ENCODE peak calls at places on chromosomes 13 and 19, in five cellular contexts. Q is bronchial epithelial cell, U is cardiac fibroblast, S is choroid plexus epithelial cell, V is OCI-LY7. P is an unnamed sample.

GRCh38 chr13:101025925-101026324 is 351.3 kb upstream of the TMTC4 start:
- DNase-seq in Q (no peak), U (no peak), S (no peak), V (no peak), P (no peak)

GRCh38 chr19:13033244-13033643 is 38.0 kb downstream of the NFIX start:
- DNase-seq in Q (no peak), U (no peak), S (no peak), V (peak), P (no peak)

GRCh38 chr13:108113407-108113806 is 101.9 kb downstream of the LIG4 start:
- DNase-seq in Q (peak), U (no peak), S (no peak), V (no peak), P (no peak)

GRCh38 chr13:79225487-79226232 is 180.4 kb downstream of the RBM26 start:
- DNase-seq in Q (peak), U (no peak), S (no peak), V (no peak), P (no peak)

GRCh38 chr13:38819053-38819452 is 132.2 kb downstream of the FREM2 start:
- DNase-seq in Q (no peak), U (no peak), S (peak), V (no peak), P (no peak)

GRCh38 chr19:18091217-18091608 is 4.5 kb upstream of the IL12RB1 start:
- DNase-seq in Q (no peak), U (no peak), S (no peak), V (peak), P (no peak)

GRCh38 chr13:84393981-84394625 is 511.8 kb upstream of the SLITRK1 start:
- DNase-seq in Q (peak), U (no peak), S (no peak), V (no peak), P (no peak)

GRCh38 chr19:44641866-44642265 is 1.8 kb upstream of the PVR start:
- DNase-seq in Q (no peak), U (no peak), S (no peak), V (no peak), P (no peak)

GRCh38 chr19:13014101-13014920 is 19.0 kb downstream of the NFIX start:
- DNase-seq in Q (no peak), U (peak), S (no peak), V (no peak), P (no peak)

GRCh38 chr13:48562296-48563066 is 29.6 kb upstream of the RCBTB2 start:
- DNase-seq in Q (peak), U (no peak), S (no peak), V (peak), P (no peak)

GRCh38 chr19:29887498-29887897 is 54.5 kb upstream of the URI1 start:
- DNase-seq in Q (no peak), U (peak), S (peak), V (peak), P (no peak)

GRCh38 chr19:31249217-31249616 is 100.0 kb downstream of the TSHZ3 start:
- DNase-seq in Q (no peak), U (no peak), S (no peak), V (no peak), P (no peak)

GRCh38 chr19:19338082-19338481 is 17.5 kb downstream of the MAU2 start:
- DNase-seq in Q (no peak), U (peak), S (no peak), V (no peak), P (no peak)

GRCh38 chr19:3061214-3062161 is 807 bp downstream of the TLE5 start:
- DNase-seq in Q (no peak), U (peak), S (peak), V (peak), P (no peak)

GRCh38 chr19:56111601-56112312 is 9.3 kb downstream of the ZNF787 start:
- DNase-seq in Q (peak), U (no peak), S (no peak), V (no peak), P (no peak)

GRCh38 chr13:76725211-76725610 is 161.0 kb downstream of the KCTD12 start:
- DNase-seq in Q (no peak), U (peak), S (peak), V (no peak), P (no peak)

GRCh38 chr13:111791131-111791530 is 275.8 kb upstream of the SOX1 start:
- DNase-seq in Q (no peak), U (no peak), S (no peak), V (no peak), P (no peak)

GRCh38 chr13:91520952-91521351 is 122.5 kb downstream of the GPC5 start:
- DNase-seq in Q (no peak), U (no peak), S (peak), V (no peak), P (no peak)

GRCh38 chr19:10516671-10517286 is 468 bp downstream of the S1PR5 start:
- DNase-seq in Q (peak), U (no peak), S (no peak), V (no peak), P (no peak)

GRCh38 chr13:65149687-65150086 is 2080.4 kb downstream of the PCDH9 start:
- DNase-seq in Q (no peak), U (no peak), S (no peak), V (no peak), P (no peak)

GRCh38 chr13:41064493-41064892 is 3.2 kb downstream of the WBP4 start:
- DNase-seq in Q (peak), U (peak), S (peak), V (no peak), P (peak)

GRCh38 chr19:18119243-18120105 is 21.9 kb downstream of the MAST3 start:
- DNase-seq in Q (no peak), U (no peak), S (no peak), V (peak), P (no peak)

GRCh38 chr19:8149261-8150094 is at the start of gene FBN3:
- DNase-seq in Q (no peak), U (no peak), S (no peak), V (no peak), P (no peak)

GRCh38 chr13:100543872-100544602 is 44.6 kb downstream of the GGACT start:
- DNase-seq in Q (no peak), U (no peak), S (peak), V (no peak), P (no peak)

GRCh38 chr13:88136098-88136790 is 465.1 kb downstream of the SLITRK5 start:
- DNase-seq in Q (no peak), U (no peak), S (no peak), V (no peak), P (no peak)

GRCh38 chr19:5436101-5436947 is 18.9 kb upstream of the ZNRF4 start:
- DNase-seq in Q (no peak), U (peak), S (peak), V (no peak), P (peak)

GRCh38 chr13:41945926-41946325 is 15.0 kb downstream of the VWA8 start:
- DNase-seq in Q (no peak), U (no peak), S (no peak), V (no peak), P (no peak)

GRCh38 chr19:31725051-31725450 is 375.8 kb upstream of the TSHZ3 start:
- DNase-seq in Q (no peak), U (peak), S (peak), V (no peak), P (no peak)

GRCh38 chr19:3516675-3517207 is 10.6 kb downstream of the FZR1 start:
- DNase-seq in Q (no peak), U (no peak), S (no peak), V (peak), P (no peak)

GRCh38 chr19:47255947-47256687 is at the start of gene CCDC9:
- DNase-seq in Q (peak), U (peak), S (peak), V (peak), P (peak)

GRCh38 chr19:36771275-36772231 is 1.1 kb downstream of the ZNF850 start:
- DNase-seq in Q (peak), U (peak), S (peak), V (peak), P (peak)

GRCh38 chr19:12090807-12091206 is 26.3 kb downstream of the ZNF844 start:
- DNase-seq in Q (peak), U (peak), S (peak), V (peak), P (peak)

GRCh38 chr19:3358919-3359849 is 7.2 kb upstream of the NFIC start:
- DNase-seq in Q (no peak), U (peak), S (peak), V (peak), P (no peak)

GRCh38 chr19:13794388-13794751 is 873 bp upstream of the ZSWIM4 start:
- DNase-seq in Q (peak), U (peak), S (peak), V (no peak), P (peak)

GRCh38 chr19:6127716-6128335 is 7.6 kb upstream of the ACSBG2 start:
- DNase-seq in Q (peak), U (no peak), S (peak), V (no peak), P (no peak)

GRCh38 chr13:52459668-52460067 is 4.4 kb downstream of the CKAP2 start:
- DNase-seq in Q (peak), U (peak), S (peak), V (no peak), P (no peak)

GRCh38 chr19:29658221-29658991 is 6.9 kb upstream of the PLEKHF1 start:
- DNase-seq in Q (no peak), U (no peak), S (no peak), V (no peak), P (no peak)

GRCh38 chr19:1133471-1133929 is 29.7 kb downstream of the GPX4 start:
- DNase-seq in Q (no peak), U (no peak), S (no peak), V (peak), P (no peak)

GRCh38 chr19:1132625-1133383 is 29.0 kb downstream of the GPX4 start:
- DNase-seq in Q (no peak), U (peak), S (no peak), V (peak), P (no peak)

GRCh38 chr19:1136201-1136600 is 32.4 kb downstream of the GPX4 start:
- DNase-seq in Q (no peak), U (no peak), S (no peak), V (no peak), P (no peak)

GRCh38 chr19:1135454-1135853 is 31.7 kb downstream of the GPX4 start:
- DNase-seq in Q (no peak), U (no peak), S (no peak), V (no peak), P (no peak)

GRCh38 chr19:1134431-1134830 is 30.6 kb downstream of the GPX4 start:
- DNase-seq in Q (peak), U (peak), S (peak), V (no peak), P (no peak)
- H3K4me3 ChIP-seq in Q (no peak), U (no peak), S (no peak), V (no peak), P (no peak)

DNA sequence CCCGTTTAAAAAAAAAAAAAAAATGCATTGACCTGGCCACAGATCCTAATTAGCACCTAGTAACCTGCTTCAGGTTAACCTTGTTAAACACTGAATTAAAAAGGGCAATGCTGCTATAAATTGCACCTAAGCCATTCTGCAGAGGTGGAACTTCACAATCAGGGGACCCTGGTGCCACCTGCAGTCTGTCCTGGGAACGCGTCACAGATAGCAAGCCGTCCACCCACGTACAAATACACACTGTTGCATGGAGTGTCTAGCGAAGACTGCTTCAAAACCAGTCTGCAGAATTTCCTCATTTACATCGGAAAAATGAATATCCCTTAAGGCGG is 169.3 kb downstream of the COL4A1 start:
- DNase-seq in Q (no peak), U (peak), S (no peak), V (peak), P (no peak)
- TF ChIP-seq CTCF in Q (peak), U (no peak), S (peak), V (peak), P (peak)

GRCh38 chr19:39307233-39307821 is 11.1 kb downstream of the IFNL1 start:
- DNase-seq in Q (no peak), U (peak), S (no peak), V (no peak), P (no peak)

GRCh38 chr19:39308531-39309304 is 11.9 kb downstream of the LRFN1 start:
- DNase-seq in Q (peak), U (peak), S (no peak), V (no peak), P (no peak)

GRCh38 chr19:39307822-39308530 is 11.8 kb downstream of the IFNL1 start:
- DNase-seq in Q (no peak), U (no peak), S (no peak), V (no peak), P (no peak)

GRCh38 chr19:39314016-39314728 is 6.5 kb downstream of the LRFN1 start:
- DNase-seq in Q (no peak), U (no peak), S (no peak), V (no peak), P (no peak)

DNA sequence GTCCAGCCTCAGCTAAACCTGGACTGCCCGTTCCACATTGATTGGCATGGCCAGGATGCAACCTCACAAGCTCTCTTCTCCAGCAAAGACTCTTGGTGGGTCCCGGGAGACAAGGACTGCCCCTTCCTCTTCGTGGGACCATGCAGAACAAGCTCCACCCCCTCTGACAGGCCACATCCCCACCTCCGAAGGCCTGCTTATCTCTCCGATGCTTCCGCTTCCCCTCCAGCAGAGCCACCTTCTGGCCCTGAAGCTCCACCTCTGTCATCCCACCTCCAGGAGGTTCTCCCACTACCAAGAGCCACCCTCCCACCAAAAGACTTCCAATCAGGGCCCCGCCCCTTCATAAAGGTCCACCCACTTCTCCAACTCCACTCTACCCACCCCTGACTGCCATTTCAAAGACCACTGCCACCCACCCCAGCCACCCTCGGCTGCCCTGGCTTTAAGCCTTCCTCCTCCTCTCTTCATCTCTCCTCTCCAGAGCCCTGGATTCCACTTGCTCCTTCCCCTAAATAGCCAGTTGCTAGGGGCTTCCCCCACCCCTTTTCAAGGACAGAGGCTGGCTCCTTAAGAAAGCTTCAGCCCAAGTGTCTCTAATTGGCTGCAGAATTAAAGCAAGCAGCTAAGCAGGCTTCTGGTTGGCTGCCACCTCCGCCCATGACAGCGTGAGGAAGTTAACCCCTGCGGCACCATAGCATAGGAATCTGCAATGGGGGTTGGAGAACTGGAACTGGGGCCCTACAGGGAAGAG is 9.9 kb downstream of the LRFN1 start:
- DNase-seq in Q (no peak), U (peak), S (peak), V (no peak), P (no peak)
- H3K4me3 ChIP-seq in Q (no peak), U (no peak), S (no peak), V (no peak), P (no peak)

GRCh38 chr13:36817996-36818395 is 1.0 kb upstream of the RFXAP start:
- DNase-seq in Q (no peak), U (no peak), S (no peak), V (peak), P (no peak)
- TF ChIP-seq CTCF in Q (no peak), U (no peak), S (no peak), V (peak), P (no peak)

GRCh38 chr13:44267203-44267602 is 106.4 kb upstream of the SERP2 start:
- DNase-seq in Q (no peak), U (no peak), S (no peak), V (no peak), P (no peak)
- H3K4me3 ChIP-seq in Q (no peak), U (no peak), S (no peak), V (no peak), P (no peak)

GRCh38 chr13:97849305-97849704 is 104.2 kb upstream of the IPO5 start:
- DNase-seq in Q (peak), U (peak), S (peak), V (peak), P (no peak)
- TF ChIP-seq CTCF in Q (peak), U (peak), S (peak), V (peak), P (peak)

DNA sequence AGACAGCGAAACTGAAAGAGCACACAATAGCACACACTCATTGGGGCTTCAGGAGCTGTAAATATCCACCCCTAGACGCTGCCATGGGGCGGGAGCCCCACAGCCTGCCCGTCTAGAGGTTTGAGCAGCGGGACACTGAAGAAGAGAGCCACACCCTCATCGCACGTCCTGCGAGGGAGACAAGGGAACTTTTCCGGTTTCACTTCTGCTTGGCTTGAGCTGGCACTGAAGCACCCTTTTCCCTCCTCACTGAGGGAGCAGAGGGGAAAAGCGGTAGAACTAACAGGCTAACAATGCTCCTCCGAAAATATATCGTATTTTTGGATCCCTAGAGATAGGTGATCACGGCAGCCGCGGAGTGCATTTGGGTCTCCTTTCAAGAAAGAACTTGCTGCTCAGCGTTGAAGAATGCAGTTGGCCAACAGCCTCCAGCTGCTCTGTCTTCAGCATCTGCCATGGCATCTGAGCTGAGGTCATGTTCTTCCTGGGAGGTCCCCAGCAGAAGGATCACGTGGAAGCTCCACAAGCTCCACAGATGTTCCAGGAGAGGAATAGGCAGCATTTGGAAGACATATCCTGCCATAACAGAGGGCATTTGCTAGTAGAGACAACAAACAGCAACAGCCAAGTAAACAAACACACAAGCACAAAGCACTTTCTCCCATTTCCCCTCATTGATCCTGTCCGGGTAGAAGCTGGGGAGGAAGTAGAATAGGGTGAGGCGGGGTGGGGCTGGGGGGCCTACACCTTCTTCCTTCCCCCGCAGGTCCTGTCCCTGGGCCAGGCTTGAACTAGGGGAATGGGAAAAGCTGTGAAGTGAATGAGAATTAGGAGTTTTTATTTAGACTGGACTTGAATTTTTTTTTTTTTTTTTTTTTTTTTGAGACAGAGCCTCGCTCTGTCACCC is 44.8 kb upstream of the ALOX5AP start:
- DNase-seq in Q (peak), U (peak), S (peak), V (peak), P (peak)
- H3K4me3 ChIP-seq in Q (peak), U (peak), S (peak), V (peak), P (peak)

GRCh38 chr19:50332014-50332263 is 2.8 kb upstream of the KCNC3 start:
- DNase-seq in Q (no peak), U (no peak), S (no peak), V (no peak), P (no peak)

GRCh38 chr19:50332264-50333038 is 3.3 kb upstream of the KCNC3 start:
- DNase-seq in Q (no peak), U (no peak), S (no peak), V (no peak), P (no peak)

GRCh38 chr19:50333737-50334617 is 4.8 kb upstream of the KCNC3 start:
- DNase-seq in Q (no peak), U (no peak), S (no peak), V (peak), P (no peak)

GRCh38 chr19:50334741-50335421 is 5.7 kb upstream of the KCNC3 start:
- DNase-seq in Q (no peak), U (no peak), S (no peak), V (no peak), P (no peak)

GRCh38 chr19:50333235-50333736 is 4.1 kb upstream of the KCNC3 start:
- DNase-seq in Q (peak), U (peak), S (peak), V (peak), P (peak)
- TF ChIP-seq CTCF in Q (no peak), U (no peak), S (peak), V (no peak), P (no peak)